ENCODE peak calls at places on chromosomes 11 and 22, in eight cellular contexts. A is RPMI8226; S is HTR-8/SVneo; D is putamen; L is HEK293T; X is activated CD4-positive, alpha-beta T cell treated with anti-CD3 and anti-CD28 coated beads, Interleukin-2, amount 50 U/mL, for 24 hours; I is B cell; V is Kasumi-1. Y is an unnamed sample.

GRCh38 chr11:95715777-95716241 is 73.8 kb downstream of the FAM76B start:
- DNase-seq in A (peak), S (no peak), D (peak), L (no peak), X (peak), I (peak), V (peak), Y (peak)

GRCh38 chr11:67071420-67072284 is 15.0 kb downstream of the RHOD start:
- DNase-seq in A (peak), S (no peak), D (peak), L (peak), X (peak), I (peak), V (peak), Y (peak)

GRCh38 chr11:33970984-33971466 is 79.1 kb upstream of the LMO2 start:
- DNase-seq in A (peak), S (peak), D (peak), L (peak), X (peak), I (peak), V (peak), Y (peak)

GRCh38 chr11:105046898-105047579 is 1.9 kb upstream of the CARD16 start:
- DNase-seq in A (no peak), S (peak), D (no peak), L (no peak), X (no peak), I (no peak), V (no peak), Y (peak)

GRCh38 chr11:76768091-76769047 is 14.8 kb upstream of the TSKU start:
- DNase-seq in A (peak), S (no peak), D (no peak), L (no peak), X (no peak), I (no peak), V (peak), Y (peak)

GRCh38 chr22:45972868-45973212 is 4.1 kb downstream of the WNT7B start:
- DNase-seq in A (peak), S (no peak), D (no peak), L (no peak), X (no peak), I (no peak), V (no peak), Y (no peak)

GRCh38 chr22:27990879-27991278 is 71.8 kb upstream of the PITPNB start:
- DNase-seq in A (peak), S (peak), D (no peak), L (peak), X (no peak), I (no peak), V (peak), Y (peak)

GRCh38 chr22:44847380-44847779 is 95.0 kb downstream of the ARHGAP8 start:
- DNase-seq in A (no peak), S (no peak), D (no peak), L (no peak), X (no peak), I (no peak), V (no peak), Y (no peak)

GRCh38 chr11:129681344-129682114 is 134.1 kb upstream of the TMEM45B start:
- DNase-seq in A (no peak), S (no peak), D (no peak), L (no peak), X (no peak), I (no peak), V (no peak), Y (no peak)

GRCh38 chr22:48490513-48491411 is 1336.9 kb downstream of the BRD1 start:
- DNase-seq in A (no peak), S (no peak), D (no peak), L (no peak), X (no peak), I (no peak), V (no peak), Y (no peak)

GRCh38 chr11:92225206-92225562 is 566 bp downstream of the FAT3 start:
- DNase-seq in A (no peak), S (no peak), D (peak), L (peak), X (no peak), I (no peak), V (no peak), Y (no peak)